ENCODE peak calls at places on chromosomes 6 and 20, in six cellular contexts. R is OCI-LY7, P is HCT116, F is GM23338, Y is IMR-90, H is hepatocyte. B is an unnamed sample.

GRCh38 chr20:3744037-3744436 is 11.6 kb downstream of the HSPA12B start:
- DNase-seq in F (no peak), R (no peak), H (no peak), Y (no peak), P (no peak), B (no peak)

GRCh38 chr6:159935065-159935464 is 33.8 kb upstream of the IGF2R start:
- DNase-seq in R (no peak), P (no peak), H (no peak), F (no peak), Y (peak), B (no peak)

GRCh38 chr6:16103708-16104107 is 25.2 kb upstream of the MYLIP start:
- DNase-seq in H (no peak), F (no peak), R (no peak), P (no peak), Y (no peak), B (no peak)

GRCh38 chr6:15993716-15994228 is 135.1 kb upstream of the MYLIP start:
- DNase-seq in Y (no peak), H (no peak), F (no peak), P (no peak), R (no peak), B (no peak)

GRCh38 chr20:4949833-4950178 is 51.5 kb downstream of the SLC23A2 start:
- DNase-seq in F (peak), H (peak), P (no peak), R (peak), Y (peak), B (no peak)

GRCh38 chr6:96065211-96065610 is 49.4 kb downstream of the FUT9 start:
- DNase-seq in H (no peak), Y (no peak), F (no peak), R (no peak), P (no peak), B (no peak)

GRCh38 chr6:55704421-55704820 is 125.4 kb upstream of the HMGCLL1 start:
- DNase-seq in R (no peak), P (no peak), F (no peak), H (no peak), Y (peak), B (no peak)

GRCh38 chr6:131210469-131210868 is 75.2 kb downstream of the AKAP7 start:
- DNase-seq in R (no peak), Y (no peak), F (no peak), P (no peak), H (no peak), B (no peak)

GRCh38 chr6:100665041-100665380 is 200.3 kb upstream of the SIM1 start:
- DNase-seq in H (no peak), F (peak), Y (no peak), P (no peak), R (no peak), B (no peak)

GRCh38 chr6:23031986-23032385 is 462.6 kb downstream of the HDGFL1 start:
- DNase-seq in P (no peak), F (no peak), Y (peak), H (no peak), R (no peak), B (no peak)

GRCh38 chr6:19452495-19452894 is 384.7 kb upstream of the ID4 start:
- DNase-seq in H (no peak), R (no peak), F (peak), Y (no peak), P (no peak), B (peak)

GRCh38 chr20:36541227-36542018 is at the start of gene MYL9:
- DNase-seq in F (peak), R (no peak), P (no peak), H (peak), Y (peak), B (peak)

GRCh38 chr6:44858998-44859397 is 469.1 kb upstream of the RUNX2 start:
- DNase-seq in R (no peak), F (peak), H (no peak), Y (no peak), P (no peak), B (no peak)

GRCh38 chr6:14447240-14447639 is 329.7 kb downstream of the CD83 start:
- DNase-seq in Y (no peak), P (no peak), H (no peak), R (no peak), F (no peak), B (no peak)

GRCh38 chr20:4449977-4450715 is 271.6 kb upstream of the PRND start:
- DNase-seq in Y (peak), P (peak), H (peak), F (peak), R (no peak), B (no peak)

GRCh38 chr6:5204340-5204739 is 56.4 kb downstream of the LYRM4 start:
- DNase-seq in F (no peak), P (no peak), Y (no peak), H (no peak), R (no peak), B (no peak)

GRCh38 chr6:86871681-86872080 is 65.6 kb upstream of the HTR1E start:
- DNase-seq in Y (no peak), H (no peak), R (no peak), F (no peak), P (no peak), B (no peak)

GRCh38 chr6:10315034-10315433 is 99.8 kb downstream of the TFAP2A start:
- DNase-seq in R (no peak), F (peak), H (no peak), P (no peak), Y (no peak), B (peak)

GRCh38 chr20:63536997-63537524 is at the start of gene PTK6:
- DNase-seq in H (no peak), P (no peak), R (peak), F (no peak), Y (no peak), B (no peak)

GRCh38 chr6:115914098-115914497 is 146.6 kb downstream of the FRK start:
- DNase-seq in Y (no peak), F (peak), H (no peak), R (no peak), P (no peak), B (no peak)

GRCh38 chr6:95280690-95281273 is 296.6 kb upstream of the MANEA start:
- DNase-seq in P (peak), F (peak), H (peak), Y (peak), R (peak), B (no peak)

GRCh38 chr6:69705954-69706353 is 90.9 kb downstream of the LMBRD1 start:
- DNase-seq in F (peak), P (no peak), R (no peak), H (no peak), Y (no peak), B (no peak)

GRCh38 chr20:38706482-38706881 is 17.8 kb upstream of the SLC32A1 start:
- DNase-seq in R (no peak), F (peak), Y (no peak), P (no peak), H (no peak), B (peak)

GRCh38 chr6:136188492-136188891 is 61.6 kb downstream of the MTFR2 start:
- DNase-seq in F (no peak), H (no peak), R (no peak), P (no peak), Y (no peak), B (no peak)

GRCh38 chr6:79804732-79805131 is 142.6 kb downstream of the ELOVL4 start:
- DNase-seq in R (no peak), P (no peak), H (no peak), F (no peak), Y (no peak), B (no peak)

GRCh38 chr6:122392564-122393338 is 6.7 kb upstream of the HSF2 start:
- DNase-seq in Y (no peak), H (no peak), R (no peak), P (no peak), F (peak), B (no peak)

GRCh38 chr6:2695464-2696095 is 55.1 kb downstream of the MYLK4 start:
- DNase-seq in R (peak), F (peak), H (peak), P (peak), Y (peak), B (no peak)

GRCh38 chr6:139871844-139872510 is 497.5 kb upstream of the CITED2 start:
- DNase-seq in P (no peak), R (no peak), H (no peak), Y (no peak), F (no peak), B (no peak)

GRCh38 chr20:16574656-16575355 is 1.6 kb upstream of the KIF16B start:
- DNase-seq in Y (peak), H (peak), F (peak), R (peak), P (peak), B (peak)

GRCh38 chr6:33277663-33278391 is 904 bp downstream of the B3GALT4 start:
- DNase-seq in H (peak), F (peak), P (no peak), R (peak), Y (no peak), B (peak)

GRCh38 chr6:154572592-154572991 is 62.1 kb upstream of the CNKSR3 start:
- DNase-seq in H (no peak), Y (no peak), R (no peak), P (no peak), F (no peak), B (no peak)

GRCh38 chr6:109705258-109705657 is 14.2 kb downstream of the FIG4 start:
- DNase-seq in Y (peak), H (peak), F (peak), R (peak), P (peak), B (peak)

GRCh38 chr6:91387290-91388062 is 800.6 kb upstream of the MAP3K7 start:
- DNase-seq in R (no peak), H (no peak), Y (no peak), F (peak), P (no peak), B (peak)

GRCh38 chr20:58634818-58635665 is 16.0 kb upstream of the STX16 start:
- DNase-seq in F (no peak), P (no peak), H (peak), R (no peak), Y (peak), B (no peak)

GRCh38 chr6:148758492-148758891 is 11.7 kb downstream of the UST start:
- DNase-seq in F (no peak), Y (no peak), P (no peak), R (peak), H (no peak), B (no peak)

GRCh38 chr6:113120577-113121285 is 736.4 kb upstream of the MARCKS start:
- DNase-seq in F (peak), Y (peak), R (no peak), P (peak), H (peak), B (no peak)

GRCh38 chr6:16769131-16769985 is 8.1 kb upstream of the ATXN1 start:
- DNase-seq in P (peak), F (peak), H (peak), R (no peak), Y (peak), B (no peak)

DNA sequence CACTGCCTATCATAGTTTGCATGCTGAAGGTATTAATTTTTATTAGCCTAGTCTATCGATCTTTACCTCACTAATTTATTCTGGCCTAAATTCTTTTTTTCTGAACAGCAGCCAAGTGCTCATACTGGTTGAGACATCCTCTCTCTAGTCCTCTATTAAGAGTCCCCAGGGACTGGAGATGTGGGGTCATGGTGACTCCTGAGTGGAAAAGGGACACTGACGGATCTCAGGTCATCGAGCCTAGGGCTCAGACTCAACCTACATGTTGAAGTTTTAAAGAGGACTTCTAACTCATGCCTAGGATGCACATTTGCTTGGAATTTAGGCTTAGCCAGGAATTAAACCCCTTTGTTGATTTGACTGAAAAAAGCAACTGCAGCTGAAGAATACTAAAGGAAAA is 378.1 kb downstream of the BTBD9 start:
- DNase-seq in H (no peak), Y (no peak), P (no peak), F (no peak), R (no peak), B (no peak)
- H3K4me2 ChIP-seq in H (peak), Y (peak), P (peak), F (peak), R (no peak), B (peak)

GRCh38 chr20:25033941-25034335 is 24.0 kb downstream of the ACSS1 start:
- DNase-seq in P (no peak), R (no peak), Y (no peak), F (no peak), H (no peak), B (no peak)
- H3K4me2 ChIP-seq in P (no peak), R (no peak), Y (no peak), F (no peak), H (no peak), B (no peak)

GRCh38 chr6:158707120-158707519 is 57.3 kb downstream of the SYTL3 start:
- DNase-seq in Y (peak), F (no peak), R (no peak), P (peak), H (peak), B (peak)
- H3K4me2 ChIP-seq in Y (peak), F (no peak), R (peak), P (peak), H (peak), B (no peak)

DNA sequence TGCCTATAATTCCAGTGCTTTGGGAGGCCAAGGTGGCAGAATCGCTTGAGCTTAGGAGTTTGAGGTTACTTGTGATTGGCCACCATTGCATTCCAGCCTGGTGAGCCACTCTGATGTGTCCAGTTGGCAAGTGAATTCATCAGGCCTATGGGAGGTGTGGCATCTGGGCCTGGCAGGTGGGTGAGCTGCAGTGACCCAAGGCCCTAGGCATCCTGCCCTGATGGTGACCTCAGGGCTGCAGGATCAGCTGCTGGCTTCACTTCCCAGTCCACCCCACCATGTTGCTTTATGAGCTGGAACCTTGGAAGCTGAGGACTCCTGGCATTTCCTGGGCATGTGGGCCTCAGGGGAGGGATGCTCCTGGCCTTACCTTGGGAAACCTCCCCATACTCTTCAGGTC is 20.5 kb downstream of the RSPH9 start:
- DNase-seq in Y (peak), R (no peak), P (no peak), H (no peak), F (no peak), B (no peak)
- H3K4me2 ChIP-seq in Y (no peak), R (no peak), P (no peak), H (no peak), F (no peak), B (no peak)

GRCh38 chr20:49706548-49707517 is 6.8 kb downstream of the B4GALT5 start:
- DNase-seq in Y (no peak), R (no peak), H (peak), P (no peak), F (peak), B (no peak)

GRCh38 chr20:49701313-49701731 is 12.4 kb downstream of the B4GALT5 start:
- DNase-seq in R (no peak), F (no peak), H (no peak), Y (peak), P (no peak), B (no peak)

GRCh38 chr20:49704932-49705336 is 8.7 kb downstream of the B4GALT5 start:
- DNase-seq in Y (no peak), P (no peak), R (peak), F (no peak), H (no peak), B (no peak)

GRCh38 chr20:49701916-49702315 is 11.8 kb downstream of the B4GALT5 start:
- DNase-seq in H (no peak), Y (no peak), P (no peak), R (no peak), F (no peak), B (no peak)

DNA sequence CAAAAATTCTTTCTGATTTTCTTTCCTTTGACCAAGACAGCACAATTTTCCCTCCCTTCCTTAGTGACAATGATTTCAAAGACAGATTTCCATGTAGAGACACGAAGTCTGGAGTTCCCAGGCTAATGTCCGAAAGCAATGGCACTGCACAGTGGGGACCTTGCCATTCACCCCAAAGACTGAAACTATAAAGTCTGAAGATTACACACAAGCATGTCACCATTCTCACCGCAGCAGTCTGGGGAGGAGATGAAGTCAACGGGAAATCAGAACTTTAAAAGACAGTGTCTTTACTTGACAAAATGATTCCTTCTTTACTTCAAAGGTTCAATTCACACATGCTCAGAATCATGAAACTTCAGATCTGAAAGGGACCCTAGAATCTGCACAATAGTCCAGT is 8.3 kb downstream of the B4GALT5 start:
- DNase-seq in F (no peak), H (no peak), R (no peak), Y (no peak), P (no peak), B (no peak)
- H3K4me2 ChIP-seq in F (peak), H (no peak), R (peak), Y (no peak), P (no peak), B (no peak)

GRCh38 chr6:143964667-143965066 is 43.4 kb downstream of the PLAGL1 start:
- DNase-seq in H (peak), P (no peak), R (no peak), Y (peak), F (peak), B (no peak)

GRCh38 chr6:143967861-143968498 is 40.1 kb downstream of the PLAGL1 start:
- DNase-seq in F (no peak), H (no peak), R (no peak), P (no peak), Y (peak), B (no peak)

GRCh38 chr6:143966291-143966690 is 41.8 kb downstream of the PLAGL1 start:
- DNase-seq in R (no peak), H (no peak), F (no peak), P (no peak), Y (no peak), B (no peak)

GRCh38 chr6:143963158-143963919 is 44.7 kb downstream of the PLAGL1 start:
- DNase-seq in R (no peak), H (no peak), P (no peak), Y (no peak), F (peak), B (peak)

DNA sequence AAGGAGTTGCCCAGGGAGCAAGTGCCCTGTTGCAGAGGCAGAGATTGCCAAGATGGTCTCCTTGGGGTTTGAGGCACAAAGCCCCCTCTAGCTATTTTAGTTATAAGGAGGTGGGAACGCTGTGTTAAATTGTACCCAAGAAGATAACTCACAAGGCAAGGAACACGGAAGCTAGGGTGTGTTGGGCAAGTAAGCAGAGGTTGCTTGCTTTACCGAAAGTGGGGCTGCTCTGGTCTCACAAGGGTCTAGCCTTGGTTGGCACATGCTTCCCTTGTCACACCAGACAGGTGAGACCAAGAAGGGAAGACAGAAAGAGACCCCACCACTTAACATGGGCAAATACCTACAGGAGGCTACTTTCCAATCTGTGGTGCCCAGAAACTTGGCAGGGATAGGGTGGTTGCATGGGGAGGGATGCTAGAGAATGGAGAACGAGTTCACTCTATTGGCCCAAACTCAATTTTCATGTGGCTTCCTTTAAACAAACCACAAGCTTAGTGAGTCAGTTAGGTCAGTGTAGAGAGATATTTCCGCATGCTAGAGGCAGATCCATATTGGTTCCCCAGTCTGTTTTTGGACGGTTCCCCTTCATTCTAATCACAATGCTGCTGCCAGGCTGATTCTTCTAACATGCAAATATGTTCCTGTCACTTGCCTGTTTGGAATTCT is 42.4 kb downstream of the PLAGL1 start:
- DNase-seq in P (no peak), H (no peak), Y (peak), F (no peak), R (no peak), B (no peak)
- H3K4me2 ChIP-seq in P (no peak), H (no peak), Y (no peak), F (peak), R (no peak), B (no peak)

B was measured in H9.